ENCODE peak calls at places on chromosomes 16 and 17, in ten cellular contexts. N is glutamatergic neuron, J is A549, V is fibroblast of villous mesenchyme, P is IMR-90, Z is B cell, I is ovary, W is HFFc6, F is fibroblast of mammary gland, M is RWPE1. S is an unnamed sample.

GRCh38 chr16:23408242-23409201 is 44.5 kb downstream of the COG7 start:
- DNase-seq in N (peak), J (no peak), V (peak), P (peak), Z (peak), I (no peak), W (peak), F (peak), M (no peak), S (peak)

GRCh38 chr16:23120562-23120961 is 28.7 kb downstream of the USP31 start:
- DNase-seq in N (no peak), J (no peak), V (no peak), P (no peak), Z (no peak), I (no peak), W (no peak), F (no peak), M (no peak), S (no peak)

GRCh38 chr17:7716299-7716886 is 1.2 kb upstream of the DNAH2 start:
- DNase-seq in N (no peak), J (no peak), V (no peak), P (no peak), Z (no peak), I (no peak), W (no peak), F (no peak), M (no peak), S (no peak)

GRCh38 chr17:70510288-70510687 is 341.0 kb downstream of the KCNJ2 start:
- DNase-seq in N (no peak), J (no peak), V (no peak), P (no peak), Z (no peak), I (no peak), W (no peak), F (no peak), M (no peak), S (no peak)

GRCh38 chr17:12987120-12987519 is 30.7 kb downstream of the ELAC2 start:
- DNase-seq in N (no peak), J (no peak), V (no peak), P (no peak), Z (no peak), I (no peak), W (no peak), F (no peak), M (no peak), S (no peak)

GRCh38 chr17:13351046-13351445 is 250.7 kb downstream of the HS3ST3A1 start:
- DNase-seq in N (no peak), J (no peak), V (no peak), P (peak), Z (no peak), I (no peak), W (peak), F (peak), M (no peak), S (no peak)

GRCh38 chr17:81537856-81538555 is 9.8 kb downstream of the FSCN2 start:
- DNase-seq in N (peak), J (no peak), V (no peak), P (no peak), Z (no peak), I (no peak), W (no peak), F (no peak), M (no peak), S (no peak)

GRCh38 chr17:21358682-21359482 is 17.3 kb upstream of the KCNJ12 start:
- DNase-seq in N (no peak), J (no peak), V (no peak), P (no peak), Z (no peak), I (no peak), W (peak), F (no peak), M (no peak), S (no peak)

GRCh38 chr16:23595246-23595950 is 718 bp downstream of the NDUFAB1 start:
- DNase-seq in N (no peak), J (peak), V (peak), P (no peak), Z (no peak), I (no peak), W (no peak), F (peak), M (no peak), S (no peak)

GRCh38 chr17:74860999-74861553 is 1.4 kb upstream of the GRIN2C start:
- DNase-seq in N (peak), J (no peak), V (no peak), P (no peak), Z (no peak), I (no peak), W (no peak), F (no peak), M (no peak), S (no peak)

GRCh38 chr17:72514888-72515287 is 394.1 kb downstream of the SOX9 start:
- DNase-seq in N (no peak), J (no peak), V (peak), P (peak), Z (no peak), I (peak), W (no peak), F (peak), M (no peak), S (no peak)

GRCh38 chr17:44314031-44314430 is 5.6 kb downstream of the RUNDC3A start:
- DNase-seq in N (no peak), J (no peak), V (no peak), P (no peak), Z (no peak), I (no peak), W (no peak), F (no peak), M (no peak), S (no peak)

GRCh38 chr16:57736419-57737281 is 1.1 kb downstream of the KATNB1 start:
- DNase-seq in N (no peak), J (peak), V (peak), P (peak), Z (no peak), I (peak), W (peak), F (peak), M (peak), S (peak)

GRCh38 chr17:51035436-51035835 is 85.2 kb downstream of the SPAG9 start:
- DNase-seq in N (no peak), J (no peak), V (peak), P (peak), Z (no peak), I (no peak), W (peak), F (peak), M (no peak), S (no peak)

GRCh38 chr16:65658339-65659275 is 536.7 kb upstream of the CDH11 start:
- DNase-seq in N (no peak), J (no peak), V (peak), P (peak), Z (no peak), I (no peak), W (peak), F (peak), M (peak), S (no peak)
- TF ChIP-seq CTCF in N (no peak), J (no peak), V (no peak), P (no peak), Z (no peak), I (no peak), W (no peak), F (no peak), M (no peak), S (no peak)

DNA sequence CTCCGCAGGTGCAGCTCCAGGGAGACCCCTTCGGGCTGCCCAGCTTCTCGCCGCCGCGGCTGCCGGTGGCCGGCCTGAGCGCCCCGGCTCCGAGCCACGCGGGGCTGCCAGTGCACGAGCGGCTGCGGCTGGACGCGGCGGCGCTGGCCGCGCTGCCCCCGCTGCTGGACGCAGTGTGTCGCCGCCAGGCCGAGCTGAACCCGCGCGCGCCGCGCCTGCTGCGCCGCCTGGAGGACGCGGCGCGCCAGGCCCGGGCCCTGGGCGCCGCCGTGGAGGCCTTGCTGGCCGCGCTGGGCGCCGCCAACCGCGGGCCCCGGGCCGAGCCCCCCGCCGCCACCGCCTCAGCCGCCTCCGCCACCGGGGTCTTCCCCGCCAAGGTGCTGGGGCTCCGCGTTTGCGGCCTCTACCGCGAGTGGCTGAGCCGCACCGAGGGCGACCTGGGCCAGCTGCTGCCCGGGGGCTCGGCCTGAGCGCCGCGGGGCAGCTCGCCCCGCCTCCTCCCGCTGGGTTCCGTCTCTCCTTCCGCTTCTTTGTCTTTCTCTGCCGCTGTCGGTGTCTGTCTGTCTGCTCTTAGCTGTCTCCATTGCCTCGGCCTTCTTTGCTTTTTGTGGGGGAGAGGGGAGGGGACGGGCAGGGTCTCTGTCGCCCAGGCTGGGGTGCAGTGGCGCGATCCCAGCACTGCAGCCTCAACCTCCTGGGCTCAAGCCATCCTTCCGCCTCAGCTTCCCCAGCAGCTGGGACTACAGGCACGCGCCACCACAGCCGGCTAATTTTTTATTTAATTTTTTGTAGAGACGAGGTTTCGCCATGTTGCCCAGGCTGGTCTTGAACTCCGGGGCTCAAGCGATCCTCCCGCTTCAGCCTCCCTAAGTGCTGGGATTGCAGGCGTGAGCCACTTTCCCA is 5.9 kb downstream of the CTF1 start:
- DNase-seq in N (peak), J (peak), V (peak), P (peak), Z (peak), I (peak), W (peak), F (peak), M (peak), S (peak)
- TF ChIP-seq CTCF in N (peak), J (peak), V (no peak), P (peak), Z (no peak), I (no peak), W (no peak), F (no peak), M (peak), S (peak)

DNA sequence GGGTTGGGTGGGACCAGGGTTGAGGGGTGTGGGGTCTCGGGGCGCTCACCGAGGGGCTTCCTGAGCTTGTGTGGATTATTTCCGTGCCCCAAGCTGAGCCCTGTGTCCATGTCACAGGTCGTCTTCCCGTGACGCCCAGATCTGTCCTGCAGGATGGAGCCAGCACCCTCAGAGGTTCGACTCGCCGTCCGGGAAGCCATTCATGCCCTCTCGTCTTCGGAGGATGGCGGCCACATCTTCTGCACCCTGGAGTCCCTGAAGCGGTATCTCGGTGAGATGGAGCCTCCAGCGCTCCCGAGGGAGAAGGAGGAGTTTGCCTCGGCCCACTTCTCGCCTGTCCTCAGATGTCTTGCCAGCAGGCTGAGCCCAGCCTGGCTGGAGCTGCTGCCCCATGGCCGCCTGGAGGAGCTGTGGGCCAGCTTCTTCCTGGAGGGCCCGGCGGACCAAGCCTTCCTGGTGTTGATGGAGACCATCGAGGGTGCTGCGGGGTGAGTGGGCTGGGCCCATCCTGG is 1.0 kb downstream of the TELO2 start:
- DNase-seq in N (peak), J (peak), V (peak), P (peak), Z (no peak), I (no peak), W (peak), F (peak), M (peak), S (peak)
- TF ChIP-seq CTCF in N (peak), J (peak), V (peak), P (peak), Z (no peak), I (no peak), W (peak), F (peak), M (peak), S (no peak)

GRCh38 chr17:42740699-42741098 is 4.1 kb downstream of the EZH1 start:
- DNase-seq in N (no peak), J (no peak), V (no peak), P (no peak), Z (no peak), I (no peak), W (no peak), F (no peak), M (no peak), S (no peak)

GRCh38 chr17:42748202-42748905 is 3.5 kb upstream of the EZH1 start:
- DNase-seq in N (no peak), J (no peak), V (no peak), P (no peak), Z (no peak), I (peak), W (no peak), F (no peak), M (no peak), S (no peak)

GRCh38 chr17:42744806-42745617 is at the start of gene EZH1:
- DNase-seq in N (peak), J (peak), V (peak), P (peak), Z (peak), I (peak), W (peak), F (peak), M (peak), S (peak)

GRCh38 chr17:42743595-42744282 is 1.1 kb downstream of the EZH1 start:
- DNase-seq in N (no peak), J (peak), V (no peak), P (no peak), Z (no peak), I (peak), W (no peak), F (no peak), M (peak), S (no peak)

DNA sequence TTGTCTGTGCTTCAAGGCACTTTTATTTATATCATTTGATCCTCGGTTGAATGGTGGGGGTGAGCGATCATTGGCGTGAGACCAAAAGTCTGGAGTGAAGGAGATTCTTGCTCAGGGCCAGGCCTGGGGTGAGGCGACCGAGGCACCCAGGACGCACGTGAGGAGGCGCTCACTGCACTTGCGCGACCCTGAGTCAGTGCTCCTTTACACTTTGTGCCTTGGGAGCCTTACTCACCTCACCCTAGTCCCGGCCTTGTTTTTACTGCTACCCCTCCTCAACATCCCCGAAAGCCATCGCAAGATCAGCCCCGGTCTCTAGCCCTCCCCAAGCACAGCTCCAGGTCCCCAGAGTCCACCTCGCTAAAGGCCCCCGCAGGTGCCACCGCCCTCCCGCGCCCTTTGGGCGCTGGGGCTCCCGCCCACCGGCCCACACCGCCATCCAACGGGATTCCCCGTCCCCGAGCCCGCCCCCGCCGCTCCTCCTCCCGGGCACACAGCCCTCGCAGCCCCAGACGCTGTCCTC is 496 bp downstream of the EZH1 start:
- DNase-seq in N (peak), J (peak), V (peak), P (peak), Z (no peak), I (no peak), W (peak), F (peak), M (peak), S (peak)
- TF ChIP-seq CTCF in N (no peak), J (no peak), V (no peak), P (no peak), Z (no peak), I (no peak), W (no peak), F (no peak), M (no peak), S (no peak)

S was measured in mucosa of descending colon.